ENCODE peak calls at places on chromosomes 12 and 14, in four cellular contexts. B, M, I and C are unnamed samples.

GRCh38 chr12:48031135-48031960 is 27.1 kb upstream of the COL2A1 start:
- DNase-seq in M (no peak), B (peak; percentile 36), I (no peak), C (no peak)

GRCh38 chr12:96522283-96522682 is 32.9 kb downstream of the CFAP54 start:
- DNase-seq in M (no peak), B (no peak), I (no peak), C (no peak)

GRCh38 chr12:75820848-75821578 is 210.6 kb downstream of the PHLDA1 start:
- DNase-seq in B (no peak), M (no peak), I (peak; percentile 97), C (no peak)

GRCh38 chr12:119902084-119902509 is 25.0 kb upstream of the CIT start:
- DNase-seq in B (peak; percentile 19), M (no peak), I (peak; percentile 82), C (no peak)

GRCh38 chr14:40417777-40418401 is 985.7 kb upstream of the FBXO33 start:
- DNase-seq in I (peak; percentile 1), B (no peak), M (no peak), C (peak; percentile 7)

GRCh38 chr14:24196071-24197061 is 1.1 kb upstream of the TM9SF1 start:
- DNase-seq in B (no peak), I (peak; percentile 58), M (no peak), C (no peak)

GRCh38 chr14:77458249-77458950 is 507 bp downstream of the AHSA1 start:
- DNase-seq in B (no peak), I (peak; percentile 76), M (no peak), C (no peak)

GRCh38 chr14:103126088-103126872 is 3.0 kb downstream of the TNFAIP2 start:
- DNase-seq in B (no peak), M (peak; percentile 73), I (no peak), C (no peak)

GRCh38 chr12:107441906-107442305 is 243.7 kb upstream of the PWP1 start:
- DNase-seq in I (peak; percentile 62), M (no peak), B (no peak), C (no peak)

GRCh38 chr12:51954465-51955361 is 3.2 kb downstream of the ACVR1B start:
- DNase-seq in M (no peak), I (peak; percentile 42), B (no peak), C (no peak)

GRCh38 chr12:81377771-81378170 is 299.9 kb downstream of the ACSS3 start:
- DNase-seq in B (no peak), M (no peak), I (no peak), C (no peak)

GRCh38 chr14:73500360-73500759 is 9.6 kb downstream of the RIOX1 start:
- DNase-seq in M (no peak), I (no peak), B (no peak), C (no peak)

GRCh38 chr12:69348162-69348938 is at the start of gene LYZ:
- DNase-seq in M (no peak), I (no peak), B (no peak), C (no peak)

GRCh38 chr12:3117628-3118027 is 40.4 kb downstream of the TSPAN9 start:
- DNase-seq in I (peak; percentile 88), B (no peak), M (no peak), C (no peak)

GRCh38 chr14:72812292-72812851 is 81.5 kb downstream of the DPF3 start:
- DNase-seq in B (peak; percentile 53), M (peak; percentile 87), I (no peak), C (peak; percentile 26)

GRCh38 chr14:44847910-44848309 is 113.8 kb downstream of the KLHL28 start:
- DNase-seq in B (no peak), I (peak; percentile 63), M (no peak), C (no peak)

GRCh38 chr12:1896964-1897363 is 21.5 kb downstream of the CACNA2D4 start:
- DNase-seq in I (no peak), B (no peak), M (no peak), C (peak; percentile 83)
- H3K27ac ChIP-seq in I (no peak overlapping the region), B (no peak overlapping the region), M (no peak overlapping the region), C (no peak overlapping the region)

GRCh38 chr12:124720687-124721500 is 142.8 kb downstream of the SCARB1 start:
- DNase-seq in I (peak; percentile 77), B (peak; percentile 77), M (no peak), C (no peak)

GRCh38 chr12:124720019-124720686 is 143.5 kb downstream of the SCARB1 start:
- DNase-seq in I (peak; percentile 88), M (no peak), B (peak; percentile 72), C (no peak)

GRCh38 chr12:124722871-124723270 is 140.8 kb downstream of the SCARB1 start:
- DNase-seq in M (no peak), I (peak; percentile 58), B (no peak), C (no peak)

GRCh38 chr12:124718458-124718857 is 145.2 kb downstream of the SCARB1 start:
- DNase-seq in M (no peak), B (no peak), I (no peak), C (no peak)

DNA sequence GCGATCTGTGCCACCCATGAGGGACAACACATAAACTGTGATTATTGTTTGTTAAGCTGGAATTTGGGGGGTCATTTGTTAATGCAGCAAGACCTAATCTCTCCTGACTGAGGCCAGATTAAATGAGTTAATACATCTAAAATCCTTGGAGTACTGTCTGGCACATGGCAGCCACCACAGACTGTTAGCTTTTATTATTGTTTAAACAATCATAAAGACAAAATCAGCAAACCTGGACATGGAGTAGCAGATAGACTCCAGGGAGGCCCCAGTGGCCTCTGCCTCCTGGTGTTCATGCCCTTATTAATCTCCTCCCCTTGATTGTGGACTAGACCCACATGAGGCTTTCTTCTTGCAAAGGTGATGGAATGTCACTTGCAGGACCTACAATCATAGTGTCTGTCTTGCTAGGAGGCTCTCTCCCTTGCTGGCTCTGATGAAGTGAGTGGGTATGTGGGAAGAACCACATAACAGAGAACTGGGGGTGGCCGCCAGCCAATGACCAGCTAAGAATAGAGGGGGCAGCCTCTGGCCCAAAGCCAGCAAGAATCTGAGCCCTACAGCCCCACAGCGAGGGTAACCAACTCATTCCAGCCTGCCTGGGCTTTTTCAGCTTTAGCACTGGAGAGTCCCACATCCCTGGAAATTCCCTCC is 142.0 kb downstream of the SCARB1 start:
- DNase-seq in I (no peak), M (no peak), B (no peak), C (no peak)
- H3K27ac ChIP-seq in I (no peak overlapping the region), M (no peak overlapping the region), B (peak overlapping the region; percentile 86), C (no peak overlapping the region)

DNA sequence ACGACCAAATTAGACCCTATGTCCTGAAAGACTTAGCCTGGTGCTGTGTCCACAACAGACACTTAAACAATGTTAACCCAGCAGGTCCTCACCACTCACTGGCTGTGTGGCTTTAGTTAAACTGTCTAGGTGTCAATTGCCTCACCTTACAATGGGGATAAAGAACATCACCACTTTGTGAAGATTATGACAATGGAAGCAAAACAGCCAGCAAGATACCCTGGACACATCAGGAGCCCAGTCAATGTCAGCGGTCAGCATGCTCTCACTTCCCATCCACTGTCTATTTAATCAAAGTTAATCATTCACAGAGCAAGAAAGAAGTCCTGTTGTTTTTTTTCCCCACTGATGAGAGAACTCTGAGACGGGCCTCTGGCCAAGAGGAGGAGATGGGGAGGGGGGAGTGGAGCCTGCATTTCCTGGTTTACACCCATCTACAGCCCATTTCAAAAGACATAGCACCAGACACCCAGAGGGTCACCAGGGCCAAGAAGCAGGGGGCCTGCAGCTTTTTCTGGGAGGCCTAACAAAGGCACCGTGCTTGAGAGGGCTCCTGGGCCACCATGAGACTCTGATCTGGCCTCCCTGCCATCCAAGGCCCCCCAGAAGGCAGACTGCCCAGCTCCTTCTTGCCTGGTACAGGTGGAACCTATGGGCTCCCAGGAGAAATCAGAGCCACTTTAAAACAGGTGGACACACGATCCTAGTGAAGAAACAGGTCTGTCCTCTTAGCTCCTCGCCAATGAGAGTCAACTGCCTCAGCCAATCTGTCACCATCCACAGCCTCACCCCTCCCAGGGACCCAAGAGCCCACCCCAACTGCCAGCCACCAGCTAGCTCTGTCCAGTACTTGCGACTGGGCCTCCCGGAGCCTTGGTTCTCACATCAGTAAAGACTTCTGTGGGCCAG is 40.3 kb downstream of the ACTN1 start:
- DNase-seq in M (no peak), I (no peak), B (no peak), C (no peak)
- H3K27ac ChIP-seq in M (peak overlapping the region; percentile 10), I (peak overlapping the region; percentile 75), B (peak overlapping the region; percentile 83), C (peak overlapping the region; percentile 75)

GRCh38 chr12:21892341-21892740 is 48.9 kb downstream of the ABCC9 start:
- DNase-seq in M (no peak), B (no peak), I (no peak), C (no peak)

GRCh38 chr12:21894792-21895392 is 46.3 kb downstream of the ABCC9 start:
- DNase-seq in M (no peak), I (peak; percentile 43), B (no peak), C (no peak)

GRCh38 chr12:21888464-21888863 is 52.8 kb downstream of the ABCC9 start:
- DNase-seq in B (no peak), M (no peak), I (no peak), C (no peak)

GRCh38 chr12:21893924-21894323 is 47.3 kb downstream of the ABCC9 start:
- DNase-seq in M (no peak), B (no peak), I (no peak), C (no peak)

GRCh38 chr12:21891763-21892217 is 49.4 kb downstream of the ABCC9 start:
- DNase-seq in M (no peak), B (no peak), I (no peak), C (no peak)
- H3K27ac ChIP-seq in M (peak overlapping the region; percentile 63), B (no peak overlapping the region), I (no peak overlapping the region), C (peak overlapping the region; percentile 63)

GRCh38 chr12:50283924-50284236 is 560 bp upstream of the LIMA1 start:
- DNase-seq in M (no peak), I (peak; percentile 60), B (no peak), C (no peak)
- H3K27ac ChIP-seq in M (no peak overlapping the region), I (peak overlapping the region; percentile 70), B (peak overlapping the region; percentile 80), C (peak overlapping the region; percentile 84)

DNA sequence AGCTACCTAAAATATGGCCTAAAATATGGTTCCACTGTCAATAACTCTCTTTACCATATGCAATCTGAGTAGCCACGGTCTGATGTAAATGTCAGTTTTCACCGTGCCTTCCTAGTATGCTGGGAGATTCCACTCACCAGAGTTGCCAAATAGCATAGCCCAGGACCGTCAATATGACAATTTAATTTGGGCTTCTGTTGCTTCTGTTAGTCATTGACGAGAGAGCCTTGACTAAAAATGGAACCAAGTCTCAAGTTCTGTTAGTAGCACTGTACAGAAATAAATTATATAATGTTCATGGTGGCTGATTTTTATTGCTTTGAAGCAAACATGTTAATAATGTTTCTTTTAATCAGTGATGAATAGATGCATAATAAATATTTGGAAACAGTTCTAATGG is 348.3 kb downstream of the BCAT1 start:
- DNase-seq in M (no peak), I (peak; percentile 22), B (no peak), C (no peak)
- H3K27ac ChIP-seq in M (no peak overlapping the region), I (no peak overlapping the region), B (no peak overlapping the region), C (no peak overlapping the region)

DNA sequence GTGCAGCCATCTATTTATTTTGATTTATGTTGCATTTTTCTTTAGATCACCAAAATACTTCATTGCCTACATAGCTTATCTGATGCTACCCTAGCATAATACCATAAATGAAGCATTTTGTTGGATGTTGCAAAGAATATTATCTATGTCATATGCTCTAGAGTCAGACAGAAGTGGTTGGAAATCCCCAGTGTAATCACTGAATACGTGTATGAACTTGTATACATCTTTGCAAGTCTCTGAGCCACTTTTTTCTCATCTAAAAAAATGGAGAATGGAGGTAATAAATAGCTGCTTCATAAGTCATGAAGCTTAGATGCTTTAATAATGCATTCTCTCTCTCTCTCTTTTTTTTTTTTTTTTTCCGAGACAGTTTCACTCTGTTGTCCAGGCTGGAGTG is 18.5 kb downstream of the EVL start:
- DNase-seq in B (no peak), I (no peak), M (no peak), C (no peak)
- H3K27ac ChIP-seq in B (no peak overlapping the region), I (no peak overlapping the region), M (no peak overlapping the region), C (no peak overlapping the region)

GRCh38 chr12:11746940-11747716 is 97.7 kb downstream of the ETV6 start:
- DNase-seq in I (no peak), B (no peak), M (no peak), C (no peak)
- H3K27ac ChIP-seq in I (no peak overlapping the region), B (peak overlapping the region; percentile 66), M (no peak overlapping the region), C (no peak overlapping the region)